ENCODE peak calls at places on chromosomes 2 and 18, in nine cellular contexts. One of them, this sample, is unnamed.
A peak's percentile ranks its signal among the peaks of the same experiment; 100 is the strongest.

GRCh38 chr18:40365526-40365925 is 1589.5 kb upstream of the PIK3C3 start:
- DNase-seq in CD4-positive, CD25-positive, alpha-beta regulatory T cell: no peak
- DNase-seq in esophagus squamous epithelium: no peak
- DNase-seq in heart right ventricle: no peak
- DNase-seq in upper lobe of right lung: no peak
- DNase-seq in lower lobe of right lung: no peak
- DNase-seq in CD8-positive, alpha-beta T cell: no peak
- DNase-seq in A549: no peak
- DNase-seq in astrocyte: no peak
- DNase-seq in this sample: no peak

GRCh38 chr2:15730545-15731212 is 139.0 kb downstream of the DDX1 start:
- DNase-seq in CD4-positive, CD25-positive, alpha-beta regulatory T cell: no peak
- DNase-seq in esophagus squamous epithelium: peak; percentile 30
- DNase-seq in heart right ventricle: peak; percentile 94
- DNase-seq in upper lobe of right lung: peak; percentile 93
- DNase-seq in lower lobe of right lung: peak; percentile 91
- DNase-seq in CD8-positive, alpha-beta T cell: no peak
- DNase-seq in A549: peak; percentile 85
- DNase-seq in astrocyte: peak; percentile 95
- DNase-seq in this sample: no peak

GRCh38 chr2:187684181-187684580 is 129.9 kb upstream of the TFPI start:
- DNase-seq in CD4-positive, CD25-positive, alpha-beta regulatory T cell: no peak
- DNase-seq in esophagus squamous epithelium: no peak
- DNase-seq in heart right ventricle: no peak
- DNase-seq in upper lobe of right lung: no peak
- DNase-seq in lower lobe of right lung: no peak
- DNase-seq in CD8-positive, alpha-beta T cell: no peak
- DNase-seq in A549: no peak
- DNase-seq in astrocyte: no peak
- DNase-seq in this sample: no peak

GRCh38 chr18:23584019-23584970 is 2.0 kb downstream of the NPC1 start:
- DNase-seq in CD4-positive, CD25-positive, alpha-beta regulatory T cell: no peak
- DNase-seq in esophagus squamous epithelium: no peak
- DNase-seq in heart right ventricle: no peak
- DNase-seq in upper lobe of right lung: no peak
- DNase-seq in lower lobe of right lung: peak; percentile 58
- DNase-seq in CD8-positive, alpha-beta T cell: no peak
- DNase-seq in A549: no peak
- DNase-seq in astrocyte: no peak
- DNase-seq in this sample: no peak

GRCh38 chr2:232418466-232419244 is 12.0 kb downstream of the ALPG start:
- DNase-seq in CD4-positive, CD25-positive, alpha-beta regulatory T cell: peak; percentile 10
- DNase-seq in esophagus squamous epithelium: no peak
- DNase-seq in heart right ventricle: no peak
- DNase-seq in upper lobe of right lung: peak; percentile 70
- DNase-seq in lower lobe of right lung: peak; percentile 68
- DNase-seq in CD8-positive, alpha-beta T cell: no peak
- DNase-seq in A549: no peak
- DNase-seq in astrocyte: peak; percentile 42
- DNase-seq in this sample: no peak

GRCh38 chr2:230643576-230644291 is 68.9 kb upstream of the CAB39 start:
- DNase-seq in CD4-positive, CD25-positive, alpha-beta regulatory T cell: peak; percentile 88
- DNase-seq in esophagus squamous epithelium: no peak
- DNase-seq in heart right ventricle: peak; percentile 27
- DNase-seq in upper lobe of right lung: peak; percentile 76
- DNase-seq in lower lobe of right lung: peak; percentile 80
- DNase-seq in CD8-positive, alpha-beta T cell: no peak
- DNase-seq in A549: no peak
- DNase-seq in astrocyte: no peak
- DNase-seq in this sample: no peak

GRCh38 chr2:156191547-156191946 is 141.0 kb downstream of the NR4A2 start:
- DNase-seq in CD4-positive, CD25-positive, alpha-beta regulatory T cell: no peak
- DNase-seq in esophagus squamous epithelium: no peak
- DNase-seq in heart right ventricle: no peak
- DNase-seq in upper lobe of right lung: no peak
- DNase-seq in lower lobe of right lung: no peak
- DNase-seq in CD8-positive, alpha-beta T cell: no peak
- DNase-seq in A549: no peak
- DNase-seq in astrocyte: peak; percentile 1
- DNase-seq in this sample: no peak

GRCh38 chr2:239523944-239524310 is 123.1 kb upstream of the HDAC4 start:
- DNase-seq in CD4-positive, CD25-positive, alpha-beta regulatory T cell: no peak
- DNase-seq in esophagus squamous epithelium: no peak
- DNase-seq in heart right ventricle: no peak
- DNase-seq in upper lobe of right lung: no peak
- DNase-seq in lower lobe of right lung: no peak
- DNase-seq in CD8-positive, alpha-beta T cell: no peak
- DNase-seq in A549: no peak
- DNase-seq in astrocyte: no peak
- DNase-seq in this sample: no peak

GRCh38 chr2:30363406-30363805 is 83.6 kb upstream of the LCLAT1 start:
- DNase-seq in CD4-positive, CD25-positive, alpha-beta regulatory T cell: no peak
- DNase-seq in esophagus squamous epithelium: no peak
- DNase-seq in heart right ventricle: no peak
- DNase-seq in upper lobe of right lung: no peak
- DNase-seq in lower lobe of right lung: no peak
- DNase-seq in CD8-positive, alpha-beta T cell: no peak
- DNase-seq in A549: no peak
- DNase-seq in astrocyte: no peak
- DNase-seq in this sample: no peak

GRCh38 chr2:162118166-162119031 is 33.6 kb downstream of the GCG start:
- DNase-seq in CD4-positive, CD25-positive, alpha-beta regulatory T cell: no peak
- DNase-seq in esophagus squamous epithelium: no peak
- DNase-seq in heart right ventricle: peak; percentile 37
- DNase-seq in upper lobe of right lung: no peak
- DNase-seq in lower lobe of right lung: no peak
- DNase-seq in CD8-positive, alpha-beta T cell: no peak
- DNase-seq in A549: no peak
- DNase-seq in astrocyte: peak; percentile 82
- DNase-seq in this sample: no peak

GRCh38 chr18:9130806-9131205 is 5.8 kb upstream of the ANKRD12 start:
- DNase-seq in CD4-positive, CD25-positive, alpha-beta regulatory T cell: no peak
- DNase-seq in esophagus squamous epithelium: no peak
- DNase-seq in heart right ventricle: no peak
- DNase-seq in upper lobe of right lung: no peak
- DNase-seq in lower lobe of right lung: no peak
- DNase-seq in CD8-positive, alpha-beta T cell: no peak
- DNase-seq in A549: no peak
- DNase-seq in astrocyte: no peak
- DNase-seq in this sample: no peak

GRCh38 chr18:76450452-76450851 is 44.6 kb downstream of the ZNF516 start:
- DNase-seq in CD4-positive, CD25-positive, alpha-beta regulatory T cell: no peak
- DNase-seq in esophagus squamous epithelium: no peak
- DNase-seq in heart right ventricle: no peak
- DNase-seq in upper lobe of right lung: no peak
- DNase-seq in lower lobe of right lung: no peak
- DNase-seq in CD8-positive, alpha-beta T cell: no peak
- DNase-seq in A549: no peak
- DNase-seq in astrocyte: peak; percentile 68
- DNase-seq in this sample: no peak

GRCh38 chr2:8216397-8216796 is 465.5 kb upstream of the ID2 start:
- DNase-seq in CD4-positive, CD25-positive, alpha-beta regulatory T cell: no peak
- DNase-seq in esophagus squamous epithelium: no peak
- DNase-seq in heart right ventricle: no peak
- DNase-seq in upper lobe of right lung: no peak
- DNase-seq in lower lobe of right lung: no peak
- DNase-seq in CD8-positive, alpha-beta T cell: no peak
- DNase-seq in A549: no peak
- DNase-seq in astrocyte: no peak
- DNase-seq in this sample: no peak

GRCh38 chr2:145813481-145813880 is 1293.6 kb upstream of the ZEB2 start:
- DNase-seq in CD4-positive, CD25-positive, alpha-beta regulatory T cell: no peak
- DNase-seq in esophagus squamous epithelium: no peak
- DNase-seq in heart right ventricle: no peak
- DNase-seq in upper lobe of right lung: no peak
- DNase-seq in lower lobe of right lung: no peak
- DNase-seq in CD8-positive, alpha-beta T cell: no peak
- DNase-seq in A549: no peak
- DNase-seq in astrocyte: peak; percentile 17
- DNase-seq in this sample: no peak

GRCh38 chr2:159124441-159124911 is 156.0 kb downstream of the TANC1 start:
- DNase-seq in CD4-positive, CD25-positive, alpha-beta regulatory T cell: peak; percentile 33
- DNase-seq in esophagus squamous epithelium: no peak
- DNase-seq in heart right ventricle: no peak
- DNase-seq in upper lobe of right lung: no peak
- DNase-seq in lower lobe of right lung: no peak
- DNase-seq in CD8-positive, alpha-beta T cell: peak; percentile 22
- DNase-seq in A549: peak; percentile 27
- DNase-seq in astrocyte: peak; percentile 99
- DNase-seq in this sample: no peak

GRCh38 chr18:77342736-77343135 is 93.1 kb downstream of the GALR1 start:
- DNase-seq in CD4-positive, CD25-positive, alpha-beta regulatory T cell: no peak
- DNase-seq in esophagus squamous epithelium: no peak
- DNase-seq in heart right ventricle: no peak
- DNase-seq in upper lobe of right lung: no peak
- DNase-seq in lower lobe of right lung: no peak
- DNase-seq in CD8-positive, alpha-beta T cell: no peak
- DNase-seq in A549: no peak
- DNase-seq in astrocyte: no peak
- DNase-seq in this sample: no peak

GRCh38 chr18:13019301-13019700 is 28.1 kb downstream of the CEP192 start:
- DNase-seq in CD4-positive, CD25-positive, alpha-beta regulatory T cell: peak; percentile 54
- DNase-seq in esophagus squamous epithelium: no peak
- DNase-seq in heart right ventricle: no peak
- DNase-seq in upper lobe of right lung: no peak
- DNase-seq in lower lobe of right lung: no peak
- DNase-seq in CD8-positive, alpha-beta T cell: no peak
- DNase-seq in A549: no peak
- DNase-seq in astrocyte: no peak
- DNase-seq in this sample: no peak

GRCh38 chr2:234462218-234462992 is 34.5 kb downstream of the ARL4C start:
- DNase-seq in CD4-positive, CD25-positive, alpha-beta regulatory T cell: no peak
- DNase-seq in esophagus squamous epithelium: no peak
- DNase-seq in heart right ventricle: no peak
- DNase-seq in upper lobe of right lung: no peak
- DNase-seq in lower lobe of right lung: no peak
- DNase-seq in CD8-positive, alpha-beta T cell: no peak
- DNase-seq in A549: no peak
- DNase-seq in astrocyte: no peak
- DNase-seq in this sample: no peak

GRCh38 chr2:225008179-225008829 is 34.0 kb downstream of the DOCK10 start:
- DNase-seq in CD4-positive, CD25-positive, alpha-beta regulatory T cell: no peak
- DNase-seq in esophagus squamous epithelium: no peak
- DNase-seq in heart right ventricle: no peak
- DNase-seq in upper lobe of right lung: no peak
- DNase-seq in lower lobe of right lung: no peak
- DNase-seq in CD8-positive, alpha-beta T cell: no peak
- DNase-seq in A549: no peak
- DNase-seq in astrocyte: no peak
- DNase-seq in this sample: no peak

GRCh38 chr2:225002656-225003045 is 39.6 kb downstream of the DOCK10 start:
- DNase-seq in CD4-positive, CD25-positive, alpha-beta regulatory T cell: peak; percentile 42
- DNase-seq in esophagus squamous epithelium: no peak
- DNase-seq in heart right ventricle: no peak
- DNase-seq in upper lobe of right lung: no peak
- DNase-seq in lower lobe of right lung: no peak
- DNase-seq in CD8-positive, alpha-beta T cell: peak; percentile 50
- DNase-seq in A549: no peak
- DNase-seq in astrocyte: no peak
- DNase-seq in this sample: no peak

GRCh38 chr2:225006730-225007129 is 35.5 kb downstream of the DOCK10 start:
- DNase-seq in CD4-positive, CD25-positive, alpha-beta regulatory T cell: no peak
- DNase-seq in esophagus squamous epithelium: no peak
- DNase-seq in heart right ventricle: no peak
- DNase-seq in upper lobe of right lung: no peak
- DNase-seq in lower lobe of right lung: no peak
- DNase-seq in CD8-positive, alpha-beta T cell: no peak
- DNase-seq in A549: no peak
- DNase-seq in astrocyte: no peak
- DNase-seq in this sample: no peak

GRCh38 chr2:225002039-225002655 is 40.1 kb downstream of the DOCK10 start:
- DNase-seq in CD4-positive, CD25-positive, alpha-beta regulatory T cell: peak; percentile 86
- DNase-seq in esophagus squamous epithelium: peak; percentile 10
- DNase-seq in heart right ventricle: peak; percentile 53
- DNase-seq in upper lobe of right lung: no peak
- DNase-seq in lower lobe of right lung: no peak
- DNase-seq in CD8-positive, alpha-beta T cell: peak; percentile 67
- DNase-seq in A549: peak; percentile 10
- DNase-seq in astrocyte: peak; percentile 48
- DNase-seq in this sample: peak; percentile 23

GRCh38 chr2:225004531-225004930 is 37.7 kb downstream of the DOCK10 start:
- DNase-seq in CD4-positive, CD25-positive, alpha-beta regulatory T cell: no peak
- DNase-seq in esophagus squamous epithelium: no peak
- DNase-seq in heart right ventricle: no peak
- DNase-seq in upper lobe of right lung: no peak
- DNase-seq in lower lobe of right lung: no peak
- DNase-seq in CD8-positive, alpha-beta T cell: no peak
- DNase-seq in A549: no peak
- DNase-seq in astrocyte: peak; percentile 41
- DNase-seq in this sample: no peak
- H3K4me1 ChIP-seq in CD4-positive, CD25-positive, alpha-beta regulatory T cell: peaks cover 27% of the 10 kb centered on the region
- H3K4me1 ChIP-seq in esophagus squamous epithelium: peaks cover 22% of the 10 kb centered on the region
- H3K4me1 ChIP-seq in heart right ventricle: no peaks in the 10 kb centered on the region
- H3K4me1 ChIP-seq in upper lobe of right lung: peaks cover 4% of the 10 kb centered on the region
- H3K4me1 ChIP-seq in lower lobe of right lung: peaks cover 4% of the 10 kb centered on the region
- H3K4me1 ChIP-seq in CD8-positive, alpha-beta T cell: peaks cover 53% of the 10 kb centered on the region
- H3K4me1 ChIP-seq in A549: peaks cover 42% of the 10 kb centered on the region
- H3K4me1 ChIP-seq in astrocyte: peaks cover 9% of the 10 kb centered on the region
- H3K4me1 ChIP-seq in this sample: peaks cover 26% of the 10 kb centered on the region

DNA sequence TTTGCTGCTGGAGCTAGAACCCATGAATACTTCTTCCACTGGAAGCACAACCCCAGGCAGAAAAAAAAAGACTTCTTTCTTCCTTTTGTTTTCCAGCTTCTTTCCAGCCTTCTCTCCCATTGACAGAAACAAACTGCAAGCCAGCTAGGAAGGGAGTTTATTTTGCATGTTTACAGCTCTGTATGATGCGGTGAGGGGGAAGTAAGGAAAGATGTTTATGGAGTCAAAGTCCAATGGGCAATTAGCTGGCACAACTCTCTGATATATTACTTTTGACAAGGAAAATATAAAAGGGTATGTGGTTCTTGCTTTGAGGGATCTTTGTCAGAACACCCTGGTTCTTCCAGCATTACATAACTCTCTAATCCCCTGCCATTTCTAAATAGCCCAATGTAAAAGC is 9.4 kb upstream of the NMS start:
- DNase-seq in CD4-positive, CD25-positive, alpha-beta regulatory T cell: no peak
- DNase-seq in esophagus squamous epithelium: no peak
- DNase-seq in heart right ventricle: no peak
- DNase-seq in upper lobe of right lung: no peak
- DNase-seq in lower lobe of right lung: no peak
- DNase-seq in CD8-positive, alpha-beta T cell: no peak
- DNase-seq in A549: no peak
- DNase-seq in astrocyte: no peak
- DNase-seq in this sample: no peak
- H3K9me3 ChIP-seq in CD4-positive, CD25-positive, alpha-beta regulatory T cell: peaks cover 21% of the 10 kb centered on the region
- H3K9me3 ChIP-seq in esophagus squamous epithelium: peaks cover 7% of the 10 kb centered on the region
- H3K9me3 ChIP-seq in heart right ventricle: no peaks in the 10 kb centered on the region
- H3K9me3 ChIP-seq in upper lobe of right lung: peaks cover 19% of the 10 kb centered on the region
- H3K9me3 ChIP-seq in lower lobe of right lung: peaks cover 18% of the 10 kb centered on the region
- H3K9me3 ChIP-seq in CD8-positive, alpha-beta T cell: no peaks in the 10 kb centered on the region
- H3K9me3 ChIP-seq in A549: peaks cover 19% of the 10 kb centered on the region
- H3K9me3 ChIP-seq in astrocyte: no peaks in the 10 kb centered on the region
- H3K9me3 ChIP-seq in this sample: no peaks in the 10 kb centered on the region

GRCh38 chr2:104856086-104856972 is 2.4 kb downstream of the POU3F3 start:
- DNase-seq in CD4-positive, CD25-positive, alpha-beta regulatory T cell: peak; percentile 39
- DNase-seq in esophagus squamous epithelium: no peak
- DNase-seq in heart right ventricle: no peak
- DNase-seq in upper lobe of right lung: no peak
- DNase-seq in lower lobe of right lung: no peak
- DNase-seq in CD8-positive, alpha-beta T cell: no peak
- DNase-seq in A549: no peak
- DNase-seq in astrocyte: no peak
- DNase-seq in this sample: no peak
- H3K4me3 ChIP-seq in CD4-positive, CD25-positive, alpha-beta regulatory T cell: no peak overlapping the region
- H3K4me3 ChIP-seq in esophagus squamous epithelium: no peak overlapping the region
- H3K4me3 ChIP-seq in heart right ventricle: no peak overlapping the region
- H3K4me3 ChIP-seq in upper lobe of right lung: no peak overlapping the region
- H3K4me3 ChIP-seq in lower lobe of right lung: peak overlapping the region; percentile 17
- H3K4me3 ChIP-seq in CD8-positive, alpha-beta T cell: no peak overlapping the region
- H3K4me3 ChIP-seq in A549: peak overlapping the region; percentile 23
- H3K4me3 ChIP-seq in astrocyte: peak overlapping the region; percentile 52
- H3K4me3 ChIP-seq in this sample: peak overlapping the region; percentile 25

GRCh38 chr2:218127929-218128455 is 2.2 kb downstream of the CXCR2 start:
- DNase-seq in CD4-positive, CD25-positive, alpha-beta regulatory T cell: no peak
- DNase-seq in esophagus squamous epithelium: no peak
- DNase-seq in heart right ventricle: no peak
- DNase-seq in upper lobe of right lung: no peak
- DNase-seq in lower lobe of right lung: no peak
- DNase-seq in CD8-positive, alpha-beta T cell: no peak
- DNase-seq in A549: no peak
- DNase-seq in astrocyte: no peak
- DNase-seq in this sample: no peak
- H3K4me1 ChIP-seq in CD4-positive, CD25-positive, alpha-beta regulatory T cell: no peaks in the 10 kb centered on the region
- H3K4me1 ChIP-seq in esophagus squamous epithelium: peaks cover 74% of the 10 kb centered on the region
- H3K4me1 ChIP-seq in heart right ventricle: no peaks in the 10 kb centered on the region
- H3K4me1 ChIP-seq in upper lobe of right lung: peaks cover 15% of the 10 kb centered on the region
- H3K4me1 ChIP-seq in lower lobe of right lung: peaks cover 17% of the 10 kb centered on the region
- H3K4me1 ChIP-seq in CD8-positive, alpha-beta T cell: peaks cover 7% of the 10 kb centered on the region
- H3K4me1 ChIP-seq in A549: no peaks in the 10 kb centered on the region
- H3K4me1 ChIP-seq in astrocyte: no peaks in the 10 kb centered on the region
- H3K4me1 ChIP-seq in this sample: no peaks in the 10 kb centered on the region